ENCODE peak calls at places on chromosomes 2 and 18, in five cellular contexts. K is heart left ventricle, M is tibial nerve, Z is transverse colon, C is PC-3. I is an unnamed sample.

GRCh38 chr2:42562474-42563144 is 5.8 kb upstream of the MTA3 start:
- DNase-seq in K (no peak), M (no peak), Z (peak; percentile 83), C (peak; percentile 85), I (no peak)

GRCh38 chr2:27356056-27356381 is 545 bp downstream of the GTF3C2 start:
- DNase-seq in K (peak; percentile 65), M (no peak), Z (peak; percentile 75), C (peak; percentile 53), I (peak; percentile 31)

GRCh38 chr2:114122861-114123391 is 233.0 kb downstream of the ACTR3 start:
- DNase-seq in K (no peak), M (no peak), Z (no peak), C (no peak), I (no peak)

GRCh38 chr2:144379891-144380311 is 140.0 kb downstream of the ZEB2 start:
- DNase-seq in K (no peak), M (no peak), Z (no peak), C (no peak), I (no peak)

GRCh38 chr2:45237850-45238542 is 228.7 kb upstream of the SIX2 start:
- DNase-seq in K (no peak), M (peak; percentile 27), Z (no peak), C (peak; percentile 99), I (peak; percentile 22)

GRCh38 chr18:30132959-30133358 is 909.6 kb downstream of the DSC3 start:
- DNase-seq in K (no peak), M (no peak), Z (no peak), C (peak; percentile 48), I (no peak)

GRCh38 chr2:37283207-37283606 is 41.4 kb downstream of the PRKD3 start:
- DNase-seq in K (no peak), M (no peak), Z (no peak), C (peak; percentile 61), I (no peak)

GRCh38 chr2:158457092-158457825 is 507 bp downstream of the PKP4 start:
- DNase-seq in K (peak; percentile 85), M (peak; percentile 19), Z (peak; percentile 63), C (peak; percentile 49), I (peak; percentile 44)

GRCh38 chr2:23363268-23363667 is 21.7 kb upstream of the KLHL29 start:
- DNase-seq in K (no peak), M (no peak), Z (no peak), C (no peak), I (no peak)

GRCh38 chr2:110832740-110833139 is 100.4 kb downstream of the ACOXL start:
- DNase-seq in K (no peak), M (no peak), Z (no peak), C (peak; percentile 14), I (no peak)

GRCh38 chr2:202278036-202278760 is 12.6 kb downstream of the NOP58 start:
- DNase-seq in K (no peak), M (no peak), Z (no peak), C (peak; percentile 58), I (no peak)

GRCh38 chr18:62751341-62751821 is 36.0 kb downstream of the PHLPP1 start:
- DNase-seq in K (no peak), M (no peak), Z (no peak), C (no peak), I (no peak)

GRCh38 chr18:56028514-56028913 is 440.5 kb upstream of the TCF4 start:
- DNase-seq in K (no peak), M (no peak), Z (no peak), C (peak; percentile 92), I (no peak)

GRCh38 chr2:74138219-74138951 is 9.3 kb downstream of the BOLA3 start:
- DNase-seq in K (no peak), M (no peak), Z (no peak), C (no peak), I (no peak)

GRCh38 chr2:217790681-217791392 is 212.0 kb downstream of the TNS1 start:
- DNase-seq in K (peak; percentile 8), M (peak; percentile 5), Z (no peak), C (peak; percentile 24), I (peak; percentile 28)

GRCh38 chr2:121052023-121052422 is 233.0 kb downstream of the TFCP2L1 start:
- DNase-seq in K (no peak), M (no peak), Z (no peak), C (no peak), I (no peak)

GRCh38 chr2:67015681-67016080 is 381.5 kb upstream of the ETAA1 start:
- DNase-seq in K (no peak), M (no peak), Z (no peak), C (peak; percentile 14), I (no peak)

GRCh38 chr18:74414951-74415515 is 42.1 kb downstream of the DIPK1C start:
- DNase-seq in K (no peak), M (no peak), Z (no peak), C (no peak), I (no peak)

GRCh38 chr2:3129867-3130266 is 247.8 kb downstream of the EIPR1 start:
- DNase-seq in K (no peak), M (no peak), Z (no peak), C (no peak), I (no peak)
- H3K4me1 ChIP-seq in K (peaks cover 10% of the 10 kb centered on the region), M (no peaks in the 10 kb centered on the region), Z (no peaks in the 10 kb centered on the region), C (no peaks in the 10 kb centered on the region), I (no peaks in the 10 kb centered on the region)

DNA sequence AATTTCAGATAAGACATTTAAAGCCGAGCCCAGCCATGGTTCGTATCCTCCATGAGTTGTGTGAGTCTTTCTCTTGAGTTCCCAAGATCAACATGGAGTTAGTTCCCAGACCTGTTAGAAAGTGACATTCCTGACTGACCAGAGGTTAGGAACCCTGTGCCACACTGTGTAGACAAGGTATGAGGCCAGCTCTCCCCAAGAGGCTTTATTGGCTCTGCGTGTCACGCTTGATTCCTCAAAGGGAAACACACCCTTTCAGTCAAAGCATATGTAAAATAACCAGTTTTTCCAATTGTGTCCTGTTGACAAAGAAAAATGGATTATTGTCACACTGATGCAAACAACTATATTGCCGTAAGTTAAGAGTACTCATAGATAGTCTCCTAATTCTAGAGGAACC is 1.2 kb downstream of the SULT1C3 start:
- DNase-seq in K (no peak), M (no peak), Z (no peak), C (peak; percentile 35), I (no peak)
- H3K9me3 ChIP-seq in K (peaks cover 33% of the 10 kb centered on the region), M (no peaks in the 10 kb centered on the region), Z (no peaks in the 10 kb centered on the region), C (peaks cover 2% of the 10 kb centered on the region), I (no peaks in the 10 kb centered on the region)

GRCh38 chr18:10560457-10561045 is 34.7 kb downstream of the NAPG start:
- DNase-seq in K (no peak), M (peak; percentile 98), Z (peak; percentile 59), C (peak; percentile 83), I (peak; percentile 63)

GRCh38 chr18:10557085-10557677 is 31.4 kb downstream of the NAPG start:
- DNase-seq in K (no peak), M (no peak), Z (no peak), C (no peak), I (no peak)

GRCh38 chr18:10558243-10558966 is 32.6 kb downstream of the NAPG start:
- DNase-seq in K (no peak), M (no peak), Z (no peak), C (no peak), I (no peak)

GRCh38 chr18:10558967-10559298 is 33.1 kb downstream of the NAPG start:
- DNase-seq in K (no peak), M (no peak), Z (no peak), C (no peak), I (no peak)

GRCh38 chr18:10559566-10560456 is 34.0 kb downstream of the NAPG start:
- DNase-seq in K (no peak), M (no peak), Z (no peak), C (no peak), I (no peak)
- H3K4me3 ChIP-seq in K (peak overlapping the region; percentile 27), M (peak overlapping the region; percentile 38), Z (no peak overlapping the region), C (no peak overlapping the region), I (peak overlapping the region; percentile 10)

GRCh38 chr2:240620859-240621258 is 4.4 kb upstream of the GPR35 start:
- DNase-seq in K (no peak), M (no peak), Z (no peak), C (no peak), I (no peak)

GRCh38 chr2:240624011-240624949 is 1.0 kb upstream of the GPR35 start:
- DNase-seq in K (peak; percentile 53), M (no peak), Z (no peak), C (no peak), I (no peak)

GRCh38 chr2:240624950-240625621 is at the start of gene GPR35:
- DNase-seq in K (peak; percentile 79), M (no peak), Z (peak; percentile 58), C (no peak), I (peak; percentile 20)

GRCh38 chr2:240622631-240623235 is 2.5 kb upstream of the GPR35 start:
- DNase-seq in K (peak; percentile 76), M (no peak), Z (peak; percentile 48), C (no peak), I (no peak)

DNA sequence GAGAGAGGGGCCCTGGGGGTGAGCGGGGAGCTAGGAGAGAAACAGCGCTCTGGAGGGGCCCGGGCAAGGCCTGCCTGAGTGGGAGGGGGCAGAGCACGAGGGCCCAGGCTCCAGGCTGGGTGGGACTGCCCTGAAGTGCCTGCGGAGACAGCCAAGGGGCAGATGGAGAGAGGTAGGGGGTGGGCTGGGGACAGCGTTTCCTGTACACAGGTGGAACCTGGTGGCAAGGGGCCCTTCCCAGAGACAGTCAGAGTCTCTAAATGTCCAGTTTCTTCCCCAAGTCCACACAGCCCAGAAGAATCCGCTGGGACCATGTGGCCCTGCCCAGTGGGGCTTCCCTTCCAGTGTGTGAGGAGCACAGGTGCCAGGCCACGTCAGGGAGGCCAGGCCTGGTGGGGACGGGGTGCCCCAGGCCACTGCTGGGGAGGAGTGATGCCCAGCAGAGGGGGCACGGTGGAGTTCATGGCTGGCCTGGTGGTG is 1.7 kb upstream of the GPR35 start:
- DNase-seq in K (peak; percentile 22), M (no peak), Z (no peak), C (no peak), I (no peak)
- H3K4me1 ChIP-seq in K (no peaks in the 10 kb centered on the region), M (peaks cover 13% of the 10 kb centered on the region), Z (no peaks in the 10 kb centered on the region), C (no peaks in the 10 kb centered on the region), I (no peaks in the 10 kb centered on the region)

GRCh38 chr2:183803596-183803995 is 679.4 kb downstream of the NUP35 start:
- DNase-seq in K (no peak), M (no peak), Z (no peak), C (no peak), I (no peak)
- H3K9me3 ChIP-seq in K (peaks cover 24% of the 10 kb centered on the region), M (no peaks in the 10 kb centered on the region), Z (peaks cover 8% of the 10 kb centered on the region), C (no peaks in the 10 kb centered on the region), I (no peaks in the 10 kb centered on the region)